ENCODE peak calls at places on chromosome X, in six cellular contexts. H is psoas muscle, X is H7, U is lower lobe of right lung, K is IMR-90, D is AG04450. L is an unnamed sample.

GRCh38 chrX:69556094-69557011 is 52.2 kb downstream of the NALF2 start:
- DNase-seq in X (peak), D (no peak), K (no peak), U (no peak), H (no peak), L (no peak)

GRCh38 chrX:129823115-129823514 is 20.6 kb downstream of the ZDHHC9 start:
- DNase-seq in D (no peak), H (no peak), U (no peak), K (peak), X (peak), L (peak)

GRCh38 chrX:23784487-23785301 is 1.7 kb downstream of the SAT1 start:
- DNase-seq in X (no peak), D (no peak), U (no peak), K (peak), H (no peak), L (peak)

GRCh38 chrX:109393859-109394258 is 88.0 kb downstream of the GUCY2F start:
- DNase-seq in U (no peak), X (peak), K (no peak), D (no peak), H (no peak), L (no peak)

GRCh38 chrX:110803506-110803905 is 7.9 kb upstream of the CHRDL1 start:
- DNase-seq in K (peak), H (no peak), X (no peak), D (no peak), U (no peak), L (no peak)

GRCh38 chrX:13197961-13198761 is 121.7 kb downstream of the ATXN3L start:
- DNase-seq in H (no peak), D (no peak), X (peak), K (no peak), U (no peak), L (no peak)

GRCh38 chrX:140480765-140481164 is 24.1 kb downstream of the SOX3 start:
- DNase-seq in D (no peak), X (no peak), U (no peak), K (no peak), H (no peak), L (no peak)

GRCh38 chrX:115147220-115147619 is 42.0 kb upstream of the RBMXL3 start:
- DNase-seq in X (peak), U (no peak), D (no peak), K (peak), H (no peak), L (peak)

GRCh38 chrX:105502336-105502735 is 281.8 kb upstream of the TEX13A start:
- DNase-seq in H (no peak), U (no peak), D (no peak), X (no peak), K (no peak), L (peak)

GRCh38 chrX:50871922-50872453 is 38.5 kb upstream of the BMP15 start:
- DNase-seq in U (no peak), K (no peak), H (no peak), X (no peak), D (no peak), L (no peak)

GRCh38 chrX:66015152-66015827 is 24.6 kb downstream of the VSIG4 start:
- DNase-seq in X (no peak), U (peak), H (no peak), D (no peak), K (no peak), L (no peak)

GRCh38 chrX:14003028-14003427 is 26.7 kb downstream of the GEMIN8 start:
- DNase-seq in K (no peak), U (no peak), H (no peak), X (no peak), D (no peak), L (no peak)

GRCh38 chrX:136920001-136920400 is 39.5 kb upstream of the RBMX start:
- DNase-seq in U (no peak), X (no peak), D (no peak), K (peak), H (no peak), L (no peak)

GRCh38 chrX:15645266-15645665 is 19.3 kb downstream of the CLTRN start:
- DNase-seq in D (no peak), X (peak), U (no peak), K (no peak), H (no peak), L (no peak)

GRCh38 chrX:43552166-43552565 is 103.9 kb upstream of the MAOA start:
- DNase-seq in H (no peak), U (no peak), D (no peak), X (no peak), K (no peak), L (no peak)

GRCh38 chrX:41558531-41558930 is 111.4 kb downstream of the NYX start:
- DNase-seq in H (no peak), X (peak), D (no peak), K (peak), U (no peak), L (peak)

GRCh38 chrX:74248889-74249288 is 55.1 kb upstream of the ZCCHC13 start:
- DNase-seq in U (no peak), D (no peak), K (no peak), X (peak), H (no peak), L (no peak)

GRCh38 chrX:68146054-68146453 is 287.2 kb downstream of the OPHN1 start:
- DNase-seq in U (no peak), D (peak), K (peak), X (peak), H (no peak), L (peak)

GRCh38 chrX:36019164-36019563 is 99.6 kb downstream of the CFAP47 start:
- DNase-seq in U (no peak), K (no peak), X (peak), H (no peak), D (no peak), L (no peak)

GRCh38 chrX:81259008-81259713 is 57.3 kb downstream of the SH3BGRL start:
- DNase-seq in U (no peak), D (peak), K (peak), X (no peak), H (no peak), L (peak)

GRCh38 chrX:68112321-68112720 is 321.0 kb downstream of the OPHN1 start:
- DNase-seq in K (peak), X (peak), H (no peak), U (no peak), D (no peak), L (no peak)

GRCh38 chrX:130770615-130771014 is 132.4 kb downstream of the ENOX2 start:
- DNase-seq in D (peak), K (peak), H (no peak), U (no peak), X (no peak), L (peak)

GRCh38 chrX:148905376-148905775 is 405.0 kb downstream of the AFF2 start:
- DNase-seq in U (no peak), X (no peak), H (no peak), K (no peak), D (no peak), L (no peak)

GRCh38 chrX:134244043-134244442 is 7.1 kb downstream of the CCDC160 start:
- DNase-seq in D (no peak), U (no peak), K (peak), H (no peak), X (no peak), L (peak)

GRCh38 chrX:9257718-9258117 is 207.1 kb upstream of the TBL1X start:
- DNase-seq in X (no peak), D (no peak), U (no peak), H (no peak), K (no peak), L (no peak)

GRCh38 chrX:105299286-105299685 is 78.8 kb upstream of the TEX13A start:
- DNase-seq in D (no peak), H (no peak), K (no peak), X (no peak), U (no peak), L (no peak)

GRCh38 chrX:153380691-153381090 is 20.5 kb downstream of the PNMA6E start:
- DNase-seq in U (no peak), H (no peak), K (no peak), X (peak), D (no peak), L (no peak)

GRCh38 chrX:80430826-80431501 is 10.7 kb downstream of the TENT5D start:
- DNase-seq in H (no peak), D (no peak), X (no peak), K (no peak), U (no peak), L (no peak)

GRCh38 chrX:74009041-74009440 is 294.9 kb upstream of the ZCCHC13 start:
- DNase-seq in K (peak), X (no peak), H (no peak), U (no peak), D (no peak), L (no peak)

GRCh38 chrX:132257116-132257515 is 37.9 kb upstream of the RAP2C start:
- DNase-seq in K (peak), U (no peak), X (no peak), H (no peak), D (peak), L (no peak)

GRCh38 chrX:133859860-133860259 is 125.5 kb downstream of the GPC3 start:
- DNase-seq in X (no peak), K (peak), D (no peak), U (no peak), H (no peak), L (peak)

DNA sequence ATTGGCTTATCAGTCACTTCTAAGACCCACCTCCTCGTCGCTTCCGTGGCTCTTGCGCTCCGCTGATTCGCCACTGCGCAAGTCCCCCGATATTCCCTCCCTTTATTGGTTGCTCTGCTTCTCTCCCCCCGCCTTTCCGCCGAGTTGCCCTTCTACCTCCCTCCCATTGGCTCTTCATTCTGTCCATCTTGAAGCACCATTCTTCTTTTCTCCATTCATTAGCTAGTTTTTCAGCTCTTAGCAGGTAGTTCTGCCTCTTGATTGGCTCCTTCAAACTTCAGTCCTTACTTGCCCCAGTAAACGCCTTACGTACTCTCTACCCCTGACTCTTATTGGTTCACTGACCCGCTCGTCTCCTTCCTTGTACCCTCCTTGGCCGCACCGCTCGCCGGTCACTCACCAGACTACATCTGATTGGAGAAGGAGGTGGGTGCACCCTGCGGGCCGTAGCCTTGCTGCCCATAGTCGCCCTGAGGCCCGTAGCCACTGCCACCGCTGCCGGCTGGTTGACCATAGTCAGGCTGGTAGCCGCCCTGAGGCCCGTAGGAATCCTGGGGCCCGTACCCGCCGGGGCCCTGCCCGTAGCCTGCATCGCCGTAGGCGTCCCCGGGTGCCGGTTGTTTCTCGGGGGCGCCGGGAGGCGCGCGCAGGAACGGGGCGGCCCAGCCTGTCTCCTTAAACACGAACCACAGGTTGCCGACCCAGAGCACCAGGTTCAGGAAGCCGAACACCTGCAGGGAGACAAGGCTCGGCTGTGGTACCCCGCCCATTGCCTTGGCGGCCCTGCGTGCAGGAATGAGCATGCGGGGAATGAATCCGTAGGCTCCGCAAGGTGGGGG is 5.1 kb upstream of the PRICKLE3 start:
- DNase-seq in D (peak), H (peak), X (peak), K (peak), U (peak), L (peak)
- H3K4me3 ChIP-seq in D (peak), H (peak), X (peak), K (peak), U (peak), L (peak)

DNA sequence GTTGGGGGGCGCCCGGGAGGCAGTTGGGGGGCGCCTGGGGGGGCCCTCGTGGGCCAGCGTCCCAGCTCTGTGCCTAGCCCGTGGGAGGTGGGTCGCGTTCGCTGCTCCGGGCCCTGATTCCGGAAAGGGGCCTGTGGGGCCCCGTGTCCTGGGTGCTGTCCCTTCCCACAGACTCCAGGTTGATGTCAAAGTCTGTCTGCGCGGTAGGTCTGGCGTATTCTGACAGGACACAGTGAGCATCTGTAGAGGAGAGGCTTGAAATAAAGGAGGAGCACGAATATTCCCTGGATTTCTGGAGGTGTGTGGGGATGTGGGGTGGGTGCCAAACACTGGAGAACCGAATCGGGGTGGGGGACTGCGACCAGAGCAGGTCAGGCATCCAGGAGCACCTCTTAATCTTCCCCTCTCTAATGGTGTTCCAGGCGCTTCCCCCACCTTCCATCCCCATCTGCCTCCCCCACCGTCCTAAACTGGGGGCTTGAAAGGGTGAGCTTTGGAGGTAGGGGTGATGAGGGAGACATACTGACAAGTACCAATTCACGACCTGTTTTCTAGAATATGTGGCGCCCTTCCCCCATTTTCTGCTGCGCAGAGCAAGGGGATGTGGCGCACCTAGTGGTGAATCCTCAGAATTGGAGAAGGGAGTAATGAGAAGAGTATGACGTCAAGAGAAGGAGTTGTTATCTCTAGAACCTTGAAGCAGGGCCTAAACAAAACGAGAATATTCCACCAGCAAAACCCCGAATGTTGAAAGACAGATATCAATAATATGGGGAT is 873 bp downstream of the GPRASP1 start:
- DNase-seq in X (peak), D (no peak), H (peak), U (no peak), K (peak), L (peak)
- H3K4me3 ChIP-seq in X (peak), D (peak), H (peak), U (peak), K (peak), L (peak)

GRCh38 chrX:72573158-72573511 is 492 bp upstream of the HDAC8 start:
- DNase-seq in D (no peak), K (no peak), H (no peak), U (no peak), X (no peak), L (no peak)
- H3K4me3 ChIP-seq in D (peak), K (peak), H (peak), U (peak), X (peak), L (peak)

DNA sequence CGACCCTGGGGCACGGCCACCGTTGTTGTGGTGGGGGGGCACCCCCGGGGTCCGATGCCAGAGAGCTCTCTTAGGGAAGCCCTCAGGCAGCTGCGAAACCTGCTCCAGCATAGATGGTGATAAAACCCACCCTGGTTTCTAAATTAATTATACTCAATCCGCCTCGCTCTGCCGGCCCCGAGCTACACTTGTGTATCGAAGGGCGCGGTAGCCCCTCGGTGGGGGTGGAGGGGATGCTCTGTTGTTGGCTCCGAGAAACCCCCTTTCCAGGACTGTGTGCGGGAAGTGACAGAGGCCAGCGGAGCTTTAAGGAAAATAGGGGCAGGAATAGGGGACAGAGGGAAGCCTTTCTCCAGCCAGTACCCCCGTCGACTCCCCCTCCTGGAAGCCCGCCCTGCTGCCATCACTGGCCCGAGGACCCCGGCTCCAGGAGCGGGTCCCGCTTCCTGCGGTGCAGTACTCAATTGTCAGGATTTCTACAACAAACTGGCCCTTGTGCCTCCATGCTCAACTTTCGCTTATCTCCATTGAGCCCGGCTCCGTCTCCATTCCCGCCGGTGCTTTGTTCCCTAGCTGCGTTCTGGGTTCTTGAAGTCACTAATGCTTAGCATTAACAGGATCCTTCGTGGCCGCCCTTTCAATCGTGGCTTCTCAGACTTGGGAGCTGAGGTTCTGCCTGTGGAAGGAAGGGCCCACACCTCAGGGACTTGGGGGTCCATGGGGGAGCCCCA is 408.2 kb downstream of the BCOR start:
- DNase-seq in X (peak), D (no peak), K (no peak), H (no peak), U (no peak), L (peak)
- H3K4me3 ChIP-seq in X (peak), D (peak), K (peak), H (peak), U (peak), L (peak)

GRCh38 chrX:119760026-119760902 is 1.9 kb downstream of the SOWAHD start:
- DNase-seq in K (no peak), X (no peak), H (no peak), U (no peak), D (no peak), L (no peak)

GRCh38 chrX:119759333-119759766 is 962 bp downstream of the SOWAHD start:
- DNase-seq in H (no peak), K (no peak), U (no peak), D (no peak), X (peak), L (no peak)

GRCh38 chrX:119757979-119758681 is at the start of gene SOWAHD:
- DNase-seq in H (peak), X (peak), U (peak), K (no peak), D (no peak), L (no peak)

GRCh38 chrX:119757646-119757978 is 776 bp upstream of the SOWAHD start:
- DNase-seq in U (no peak), D (no peak), K (no peak), H (no peak), X (no peak), L (no peak)

DNA sequence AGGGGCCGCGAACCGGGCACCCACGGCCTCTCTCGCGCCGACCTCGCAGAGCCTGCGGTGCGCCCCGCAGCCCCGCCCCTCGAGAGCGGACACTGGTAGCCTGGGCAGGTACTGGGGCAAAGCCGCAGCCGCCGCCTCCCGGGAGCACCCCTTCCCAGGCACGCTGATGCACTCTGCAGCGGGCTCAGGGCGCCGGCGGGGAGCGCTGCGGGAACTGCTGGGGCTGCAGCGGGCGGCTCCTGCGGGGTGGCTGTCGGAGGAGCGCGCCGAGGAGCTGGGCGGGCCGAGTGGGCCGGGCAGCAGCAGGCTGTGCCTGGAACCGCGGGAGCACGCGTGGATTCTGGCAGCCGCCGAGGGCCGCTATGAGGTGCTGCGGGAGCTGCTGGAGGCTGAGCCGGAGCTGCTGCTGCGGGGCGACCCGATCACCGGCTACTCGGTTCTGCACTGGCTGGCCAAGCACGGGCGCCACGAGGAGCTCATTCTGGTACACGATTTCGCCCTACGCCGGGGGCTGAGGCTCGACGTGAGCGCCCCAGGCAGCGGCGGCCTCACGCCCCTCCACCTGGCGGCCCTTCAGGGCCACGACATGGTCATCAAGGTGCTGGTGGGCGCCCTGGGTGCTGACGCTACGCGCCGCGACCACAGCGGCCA is 419 bp downstream of the SOWAHD start:
- DNase-seq in H (peak), K (no peak), X (peak), D (no peak), U (no peak), L (peak)
- H3K4me3 ChIP-seq in H (peak), K (peak), X (peak), D (peak), U (peak), L (peak)

L was measured in foreskin fibroblast.